ENCODE peak calls at places on chromosomes 5 and 9, in four cellular contexts. One of them, this sample, is unnamed.

GRCh38 chr5:93273176-93273575 is 307.8 kb downstream of the NR2F1-AS1 start:
- DNase-seq in substantia nigra: no peak
- DNase-seq in HT-29: no peak
- DNase-seq in left lung: no peak
- DNase-seq in this sample: no peak

GRCh38 chr5:1276930-1277329 is 17.9 kb downstream of the TERT start:
- DNase-seq in substantia nigra: no peak
- DNase-seq in HT-29: no peak
- DNase-seq in left lung: peak; percentile 75
- DNase-seq in this sample: no peak

GRCh38 chr5:149320791-149321330 is 24.4 kb upstream of the GRPEL2 start:
- DNase-seq in substantia nigra: no peak
- DNase-seq in HT-29: peak; percentile 97
- DNase-seq in left lung: peak; percentile 81
- DNase-seq in this sample: no peak

GRCh38 chr5:174837919-174838902 is 113.8 kb downstream of the MSX2 start:
- DNase-seq in substantia nigra: no peak
- DNase-seq in HT-29: no peak
- DNase-seq in left lung: no peak
- DNase-seq in this sample: no peak

GRCh38 chr9:129623331-129623730 is 2.4 kb upstream of the C9orf50 start:
- DNase-seq in substantia nigra: no peak
- DNase-seq in HT-29: no peak
- DNase-seq in left lung: no peak
- DNase-seq in this sample: no peak

GRCh38 chr5:172940242-172941066 is 18.8 kb upstream of the RPL26L1 start:
- DNase-seq in substantia nigra: no peak
- DNase-seq in HT-29: no peak
- DNase-seq in left lung: no peak
- DNase-seq in this sample: no peak

GRCh38 chr5:106094128-106094726 is 1576.5 kb downstream of the EFNA5 start:
- DNase-seq in substantia nigra: no peak
- DNase-seq in HT-29: no peak
- DNase-seq in left lung: no peak
- DNase-seq in this sample: no peak

GRCh38 chr5:81014348-81014747 is 54.2 kb downstream of the RASGRF2 start:
- DNase-seq in substantia nigra: no peak
- DNase-seq in HT-29: no peak
- DNase-seq in left lung: no peak
- DNase-seq in this sample: no peak

GRCh38 chr5:125484272-125485002 is 738.0 kb upstream of the ZNF608 start:
- DNase-seq in substantia nigra: peak; percentile 21
- DNase-seq in HT-29: peak; percentile 25
- DNase-seq in left lung: no peak
- DNase-seq in this sample: no peak

This sample was measured in activated CD4-positive, CD25-positive, alpha-beta regulatory T cell treated with anti-CD3 and anti-CD28 coated beads, Interleukin-2, amount 50 U/mL, for 72 hours.